ENCODE peak calls at places on chromosomes 6 and 20, in nine cellular contexts. J is AG04450; R is activated CD8-positive, alpha-beta memory T cell treated with anti-CD3 and anti-CD28 coated beads for 4 hours; T is endothelial cell; C is NCI-H1105; S is OCI-M1; K is stimulated activated CD4-positive, alpha-beta T cell treated with anti-CD3 and anti-CD28 coated beads, Interleukin-1b, Interleukin-23, amount 100 ng/mL, for 1 hour; D is T-helper 1 cell; G is esophagus squamous epithelium. I is an unnamed sample.

GRCh38 chr6:1608976-1609661 is 596 bp upstream of the FOXC1 start:
- DNase-seq in K (no peak), C (peak), R (no peak), J (no peak), T (peak), D (no peak), S (no peak), G (no peak), I (peak)

GRCh38 chr6:163417595-163417994 is 3.1 kb downstream of the QKI start:
- DNase-seq in J (no peak), C (no peak), T (no peak), R (no peak), K (no peak), G (no peak), S (peak), D (no peak), I (no peak)

GRCh38 chr6:106064766-106065165 is 21.4 kb upstream of the PRDM1 start:
- DNase-seq in T (no peak), R (no peak), G (no peak), C (no peak), D (no peak), S (no peak), K (no peak), J (no peak), I (no peak)

GRCh38 chr20:16020971-16021370 is 552.3 kb downstream of the KIF16B start:
- DNase-seq in G (no peak), R (no peak), J (no peak), T (no peak), C (no peak), K (no peak), S (no peak), D (no peak), I (no peak)

GRCh38 chr20:50729925-50730764 is 1.2 kb upstream of the PARD6B start:
- DNase-seq in R (no peak), D (no peak), G (no peak), T (no peak), S (no peak), K (no peak), J (no peak), C (no peak), I (no peak)

GRCh38 chr6:14924126-14925024 is 321.5 kb upstream of the JARID2 start:
- DNase-seq in C (no peak), J (peak), S (no peak), D (no peak), R (no peak), G (no peak), T (no peak), K (no peak), I (peak)

GRCh38 chr20:50186987-50187402 is 3.6 kb upstream of the CEBPB start:
- DNase-seq in J (no peak), T (no peak), G (no peak), S (no peak), R (no peak), C (no peak), K (no peak), D (no peak), I (no peak)

GRCh38 chr6:33817520-33817919 is 13.7 kb upstream of the MLN start:
- DNase-seq in D (no peak), T (no peak), K (no peak), R (no peak), S (no peak), J (no peak), C (no peak), G (no peak), I (no peak)

GRCh38 chr6:82863771-82864170 is 201.9 kb downstream of the UBE3D start:
- DNase-seq in G (no peak), D (no peak), J (no peak), R (no peak), S (no peak), K (no peak), C (no peak), T (no peak), I (no peak)